ENCODE peak calls at places on chromosomes 3 and 15, in seven cellular contexts. One of them, this sample, is unnamed.

GRCh38 chr3:16126634-16127033 is 47.8 kb upstream of the GALNT15 start:
- DNase-seq in NCI-H1105: no peak
- DNase-seq in sigmoid colon: no peak
- DNase-seq in NCI-H524: no peak
- DNase-seq in aorta: no peak
- DNase-seq in COR-L47: no peak
- DNase-seq in amniotic stem cell: no peak
- DNase-seq in this sample: no peak

GRCh38 chr15:70954176-70954575 is 61.5 kb downstream of the LRRC49 start:
- DNase-seq in NCI-H1105: no peak
- DNase-seq in COR-L47: no peak
- DNase-seq in amniotic stem cell: no peak
- DNase-seq in sigmoid colon: no peak
- DNase-seq in aorta: no peak
- DNase-seq in NCI-H524: no peak
- DNase-seq in this sample: no peak

GRCh38 chr3:73351423-73352071 is 273.2 kb downstream of the PDZRN3 start:
- DNase-seq in NCI-H1105: no peak
- DNase-seq in sigmoid colon: no peak
- DNase-seq in amniotic stem cell: no peak
- DNase-seq in COR-L47: no peak
- DNase-seq in NCI-H524: no peak
- DNase-seq in aorta: no peak
- DNase-seq in this sample: no peak

GRCh38 chr3:58526124-58526957 is 10.6 kb downstream of the ACOX2 start:
- DNase-seq in aorta: no peak
- DNase-seq in NCI-H1105: no peak
- DNase-seq in COR-L47: no peak
- DNase-seq in sigmoid colon: no peak
- DNase-seq in amniotic stem cell: peak
- DNase-seq in NCI-H524: no peak
- DNase-seq in this sample: no peak

GRCh38 chr3:109803274-109803673 is 465.9 kb upstream of the DPPA4 start:
- DNase-seq in NCI-H524: no peak
- DNase-seq in NCI-H1105: no peak
- DNase-seq in amniotic stem cell: no peak
- DNase-seq in COR-L47: no peak
- DNase-seq in aorta: no peak
- DNase-seq in sigmoid colon: no peak
- DNase-seq in this sample: no peak

GRCh38 chr3:194308635-194309213 is 42.4 kb downstream of the CPN2 start:
- DNase-seq in NCI-H1105: peak
- DNase-seq in NCI-H524: no peak
- DNase-seq in sigmoid colon: peak
- DNase-seq in COR-L47: peak
- DNase-seq in aorta: no peak
- DNase-seq in amniotic stem cell: no peak
- DNase-seq in this sample: no peak

GRCh38 chr15:58521293-58521991 is 89.7 kb downstream of the LIPC start:
- DNase-seq in amniotic stem cell: no peak
- DNase-seq in COR-L47: no peak
- DNase-seq in NCI-H524: peak
- DNase-seq in NCI-H1105: no peak
- DNase-seq in aorta: peak
- DNase-seq in sigmoid colon: no peak
- DNase-seq in this sample: no peak

GRCh38 chr3:187165144-187165543 is 25.8 kb upstream of the RPL39L start:
- DNase-seq in COR-L47: peak
- DNase-seq in sigmoid colon: no peak
- DNase-seq in NCI-H524: peak
- DNase-seq in NCI-H1105: peak
- DNase-seq in amniotic stem cell: no peak
- DNase-seq in aorta: no peak
- DNase-seq in this sample: peak

GRCh38 chr3:9143180-9143579 is 106.3 kb downstream of the SRGAP3 start:
- DNase-seq in COR-L47: no peak
- DNase-seq in NCI-H524: no peak
- DNase-seq in amniotic stem cell: no peak
- DNase-seq in aorta: no peak
- DNase-seq in NCI-H1105: no peak
- DNase-seq in sigmoid colon: no peak
- DNase-seq in this sample: no peak

GRCh38 chr3:184145120-184145524 is 10.0 kb downstream of the EIF2B5 start:
- DNase-seq in sigmoid colon: no peak
- DNase-seq in amniotic stem cell: no peak
- DNase-seq in NCI-H524: peak
- DNase-seq in COR-L47: peak
- DNase-seq in NCI-H1105: peak
- DNase-seq in aorta: no peak
- DNase-seq in this sample: no peak

GRCh38 chr3:111156506-111156905 is 84.9 kb downstream of the NECTIN3 start:
- DNase-seq in COR-L47: no peak
- DNase-seq in amniotic stem cell: no peak
- DNase-seq in NCI-H1105: no peak
- DNase-seq in NCI-H524: no peak
- DNase-seq in sigmoid colon: no peak
- DNase-seq in aorta: no peak
- DNase-seq in this sample: no peak

GRCh38 chr15:50764331-50765201 is 940 bp downstream of the SPPL2A start:
- DNase-seq in NCI-H524: no peak
- DNase-seq in sigmoid colon: no peak
- DNase-seq in COR-L47: peak
- DNase-seq in aorta: no peak
- DNase-seq in amniotic stem cell: no peak
- DNase-seq in NCI-H1105: no peak
- DNase-seq in this sample: peak

GRCh38 chr15:92617197-92618037 is 38.2 kb downstream of the FAM174B start:
- DNase-seq in COR-L47: peak
- DNase-seq in aorta: peak
- DNase-seq in NCI-H524: peak
- DNase-seq in NCI-H1105: no peak
- DNase-seq in amniotic stem cell: no peak
- DNase-seq in sigmoid colon: peak
- DNase-seq in this sample: no peak

GRCh38 chr3:111541911-111542483 is at the start of gene CD96:
- DNase-seq in amniotic stem cell: no peak
- DNase-seq in sigmoid colon: no peak
- DNase-seq in NCI-H1105: no peak
- DNase-seq in aorta: no peak
- DNase-seq in NCI-H524: no peak
- DNase-seq in COR-L47: no peak
- DNase-seq in this sample: no peak

GRCh38 chr15:45481151-45481550 is 41.4 kb downstream of the SLC30A4 start:
- DNase-seq in NCI-H524: no peak
- DNase-seq in COR-L47: peak
- DNase-seq in sigmoid colon: no peak
- DNase-seq in NCI-H1105: no peak
- DNase-seq in amniotic stem cell: no peak
- DNase-seq in aorta: no peak
- DNase-seq in this sample: no peak

GRCh38 chr3:55782806-55783205 is 295.7 kb upstream of the WNT5A start:
- DNase-seq in COR-L47: no peak
- DNase-seq in amniotic stem cell: no peak
- DNase-seq in NCI-H1105: no peak
- DNase-seq in NCI-H524: no peak
- DNase-seq in sigmoid colon: no peak
- DNase-seq in aorta: no peak
- DNase-seq in this sample: no peak

GRCh38 chr3:15011174-15011573 is 53.9 kb downstream of the MRPS25 start:
- DNase-seq in NCI-H1105: no peak
- DNase-seq in aorta: no peak
- DNase-seq in NCI-H524: no peak
- DNase-seq in COR-L47: no peak
- DNase-seq in amniotic stem cell: no peak
- DNase-seq in sigmoid colon: no peak
- DNase-seq in this sample: no peak

GRCh38 chr3:123750659-123751420 is 133.3 kb downstream of the MYLK start:
- DNase-seq in NCI-H524: no peak
- DNase-seq in sigmoid colon: no peak
- DNase-seq in amniotic stem cell: peak
- DNase-seq in COR-L47: no peak
- DNase-seq in aorta: no peak
- DNase-seq in NCI-H1105: no peak
- DNase-seq in this sample: no peak

GRCh38 chr15:87227846-87228245 is 1028.7 kb downstream of the NTRK3 start:
- DNase-seq in NCI-H524: no peak
- DNase-seq in NCI-H1105: no peak
- DNase-seq in amniotic stem cell: no peak
- DNase-seq in sigmoid colon: no peak
- DNase-seq in COR-L47: no peak
- DNase-seq in aorta: no peak
- DNase-seq in this sample: no peak

GRCh38 chr15:48965972-48966371 is 2.3 kb upstream of the SHC4 start:
- DNase-seq in NCI-H1105: no peak
- DNase-seq in amniotic stem cell: no peak
- DNase-seq in NCI-H524: peak
- DNase-seq in sigmoid colon: no peak
- DNase-seq in COR-L47: peak
- DNase-seq in aorta: peak
- DNase-seq in this sample: no peak

GRCh38 chr3:184760337-184761119 is 48.7 kb upstream of the MAGEF1 start:
- DNase-seq in NCI-H524: no peak
- DNase-seq in aorta: peak
- DNase-seq in COR-L47: no peak
- DNase-seq in amniotic stem cell: peak
- DNase-seq in sigmoid colon: no peak
- DNase-seq in NCI-H1105: no peak
- DNase-seq in this sample: no peak

GRCh38 chr3:61915296-61915695 is 353.9 kb downstream of the PTPRG start:
- DNase-seq in NCI-H524: no peak
- DNase-seq in aorta: no peak
- DNase-seq in COR-L47: no peak
- DNase-seq in sigmoid colon: no peak
- DNase-seq in amniotic stem cell: no peak
- DNase-seq in NCI-H1105: no peak
- DNase-seq in this sample: no peak

GRCh38 chr3:27171113-27171512 is 198.1 kb downstream of the NEK10 start:
- DNase-seq in aorta: no peak
- DNase-seq in NCI-H1105: no peak
- DNase-seq in sigmoid colon: no peak
- DNase-seq in NCI-H524: no peak
- DNase-seq in amniotic stem cell: no peak
- DNase-seq in COR-L47: no peak
- DNase-seq in this sample: no peak

GRCh38 chr3:187841552-187841951 is 96.3 kb upstream of the BCL6 start:
- DNase-seq in aorta: no peak
- DNase-seq in NCI-H1105: no peak
- DNase-seq in COR-L47: no peak
- DNase-seq in sigmoid colon: no peak
- DNase-seq in NCI-H524: no peak
- DNase-seq in amniotic stem cell: peak
- DNase-seq in this sample: no peak

GRCh38 chr3:43043071-43043766 is 62.7 kb downstream of the POMGNT2 start:
- DNase-seq in amniotic stem cell: no peak
- DNase-seq in aorta: no peak
- DNase-seq in NCI-H1105: no peak
- DNase-seq in NCI-H524: no peak
- DNase-seq in COR-L47: no peak
- DNase-seq in sigmoid colon: no peak
- DNase-seq in this sample: no peak

GRCh38 chr3:108976058-108976457 is 22.4 kb upstream of the GUCA1C start:
- DNase-seq in NCI-H524: no peak
- DNase-seq in NCI-H1105: no peak
- DNase-seq in aorta: no peak
- DNase-seq in amniotic stem cell: no peak
- DNase-seq in sigmoid colon: no peak
- DNase-seq in COR-L47: no peak
- DNase-seq in this sample: no peak

GRCh38 chr3:128382221-128382807 is 84.4 kb downstream of the DNAJB8 start:
- DNase-seq in amniotic stem cell: no peak
- DNase-seq in sigmoid colon: peak
- DNase-seq in NCI-H1105: no peak
- DNase-seq in COR-L47: no peak
- DNase-seq in NCI-H524: no peak
- DNase-seq in aorta: peak
- DNase-seq in this sample: no peak

GRCh38 chr15:71730277-71731144 is 79.8 kb upstream of the NR2E3 start:
- DNase-seq in NCI-H524: peak
- DNase-seq in amniotic stem cell: peak
- DNase-seq in NCI-H1105: peak
- DNase-seq in COR-L47: peak
- DNase-seq in sigmoid colon: no peak
- DNase-seq in aorta: no peak
- DNase-seq in this sample: peak

GRCh38 chr3:189734061-189734460 is 102.9 kb downstream of the TP63 start:
- DNase-seq in aorta: no peak
- DNase-seq in COR-L47: no peak
- DNase-seq in amniotic stem cell: no peak
- DNase-seq in sigmoid colon: no peak
- DNase-seq in NCI-H524: no peak
- DNase-seq in NCI-H1105: no peak
- DNase-seq in this sample: no peak

GRCh38 chr15:78049691-78050440 is 27.6 kb downstream of the TBC1D2B start:
- DNase-seq in sigmoid colon: no peak
- DNase-seq in amniotic stem cell: peak
- DNase-seq in aorta: no peak
- DNase-seq in NCI-H1105: no peak
- DNase-seq in NCI-H524: no peak
- DNase-seq in COR-L47: no peak
- DNase-seq in this sample: no peak

GRCh38 chr15:55007561-55007960 is 189.2 kb downstream of the RSL24D1 start:
- DNase-seq in sigmoid colon: peak
- DNase-seq in aorta: peak
- DNase-seq in NCI-H1105: no peak
- DNase-seq in COR-L47: no peak
- DNase-seq in NCI-H524: no peak
- DNase-seq in amniotic stem cell: no peak
- DNase-seq in this sample: no peak

GRCh38 chr15:83283813-83284562 is 476 bp downstream of the BNC1 start:
- DNase-seq in NCI-H524: no peak
- DNase-seq in aorta: no peak
- DNase-seq in amniotic stem cell: no peak
- DNase-seq in sigmoid colon: no peak
- DNase-seq in NCI-H1105: no peak
- DNase-seq in COR-L47: no peak
- DNase-seq in this sample: no peak

This sample was measured in NCI-H2227 treated with DMSO at 0.1 percent for 48 hours.